ENCODE peak calls at places on chromosomes 2 and 18, in ten cellular contexts. One of them, this sample, is unnamed. For H3K27me3, the result is how much of the 10 kb centered on the place peaks cover.

GRCh38 chr2:128541448-128541847 is 222.8 kb upstream of the HS6ST1 start:
- DNase-seq in naive thymus-derived CD4-positive, alpha-beta T cell: no peak
- DNase-seq in left ventricle myocardium inferior: no peak
- DNase-seq in GM23248: no peak
- DNase-seq in transverse colon: no peak
- DNase-seq in lower lobe of right lung: no peak
- DNase-seq in psoas muscle: no peak
- DNase-seq in right cardiac atrium: no peak
- DNase-seq in effector memory CD4-positive, alpha-beta T cell: no peak
- DNase-seq in Karpas-422: no peak
- DNase-seq in this sample: no peak

GRCh38 chr2:120985997-120986651 is 250.5 kb downstream of the GLI2 start:
- DNase-seq in GM23248: no peak
- DNase-seq in psoas muscle: no peak
- DNase-seq in left ventricle myocardium inferior: no peak
- DNase-seq in effector memory CD4-positive, alpha-beta T cell: no peak
- DNase-seq in transverse colon: no peak
- DNase-seq in lower lobe of right lung: no peak
- DNase-seq in Karpas-422: no peak
- DNase-seq in right cardiac atrium: no peak
- DNase-seq in naive thymus-derived CD4-positive, alpha-beta T cell: no peak
- DNase-seq in this sample: no peak

GRCh38 chr2:138823651-138824050 is 43.5 kb upstream of the NXPH2 start:
- DNase-seq in right cardiac atrium: no peak
- DNase-seq in effector memory CD4-positive, alpha-beta T cell: no peak
- DNase-seq in psoas muscle: no peak
- DNase-seq in naive thymus-derived CD4-positive, alpha-beta T cell: no peak
- DNase-seq in left ventricle myocardium inferior: no peak
- DNase-seq in transverse colon: no peak
- DNase-seq in lower lobe of right lung: no peak
- DNase-seq in GM23248: no peak
- DNase-seq in Karpas-422: no peak
- DNase-seq in this sample: no peak

GRCh38 chr18:77044866-77045664 is 87.5 kb downstream of the MBP start:
- DNase-seq in right cardiac atrium: no peak
- DNase-seq in transverse colon: no peak
- DNase-seq in lower lobe of right lung: no peak
- DNase-seq in psoas muscle: no peak
- DNase-seq in naive thymus-derived CD4-positive, alpha-beta T cell: no peak
- DNase-seq in Karpas-422: peak
- DNase-seq in left ventricle myocardium inferior: no peak
- DNase-seq in effector memory CD4-positive, alpha-beta T cell: no peak
- DNase-seq in GM23248: no peak
- DNase-seq in this sample: no peak

GRCh38 chr18:2903006-2903405 is 56.2 kb downstream of the EMILIN2 start:
- DNase-seq in left ventricle myocardium inferior: peak
- DNase-seq in effector memory CD4-positive, alpha-beta T cell: no peak
- DNase-seq in naive thymus-derived CD4-positive, alpha-beta T cell: no peak
- DNase-seq in Karpas-422: no peak
- DNase-seq in GM23248: peak
- DNase-seq in lower lobe of right lung: no peak
- DNase-seq in transverse colon: peak
- DNase-seq in right cardiac atrium: peak
- DNase-seq in psoas muscle: peak
- DNase-seq in this sample: no peak

GRCh38 chr2:88024509-88024908 is 8.2 kb upstream of the RNU2-63P start:
- DNase-seq in psoas muscle: no peak
- DNase-seq in effector memory CD4-positive, alpha-beta T cell: no peak
- DNase-seq in GM23248: no peak
- DNase-seq in left ventricle myocardium inferior: no peak
- DNase-seq in lower lobe of right lung: no peak
- DNase-seq in right cardiac atrium: no peak
- DNase-seq in naive thymus-derived CD4-positive, alpha-beta T cell: no peak
- DNase-seq in Karpas-422: no peak
- DNase-seq in transverse colon: no peak
- DNase-seq in this sample: no peak

GRCh38 chr2:10654069-10654468 is 35.7 kb downstream of the NOL10 start:
- DNase-seq in Karpas-422: no peak
- DNase-seq in GM23248: peak
- DNase-seq in left ventricle myocardium inferior: no peak
- DNase-seq in transverse colon: no peak
- DNase-seq in lower lobe of right lung: no peak
- DNase-seq in naive thymus-derived CD4-positive, alpha-beta T cell: no peak
- DNase-seq in effector memory CD4-positive, alpha-beta T cell: peak
- DNase-seq in psoas muscle: no peak
- DNase-seq in right cardiac atrium: no peak
- DNase-seq in this sample: no peak

GRCh38 chr2:33408109-33408508 is 68.3 kb upstream of the RASGRP3 start:
- DNase-seq in GM23248: no peak
- DNase-seq in left ventricle myocardium inferior: no peak
- DNase-seq in psoas muscle: no peak
- DNase-seq in Karpas-422: no peak
- DNase-seq in naive thymus-derived CD4-positive, alpha-beta T cell: no peak
- DNase-seq in right cardiac atrium: no peak
- DNase-seq in transverse colon: no peak
- DNase-seq in effector memory CD4-positive, alpha-beta T cell: no peak
- DNase-seq in lower lobe of right lung: no peak
- DNase-seq in this sample: no peak

GRCh38 chr2:207126724-207127314 is 38.9 kb downstream of the KLF7 start:
- DNase-seq in psoas muscle: no peak
- DNase-seq in lower lobe of right lung: no peak
- DNase-seq in Karpas-422: no peak
- DNase-seq in effector memory CD4-positive, alpha-beta T cell: no peak
- DNase-seq in left ventricle myocardium inferior: no peak
- DNase-seq in naive thymus-derived CD4-positive, alpha-beta T cell: no peak
- DNase-seq in GM23248: peak
- DNase-seq in right cardiac atrium: no peak
- DNase-seq in transverse colon: no peak
- DNase-seq in this sample: no peak

GRCh38 chr2:222341328-222341727 is 42.5 kb upstream of the PAX3 start:
- DNase-seq in lower lobe of right lung: no peak
- DNase-seq in psoas muscle: no peak
- DNase-seq in left ventricle myocardium inferior: no peak
- DNase-seq in naive thymus-derived CD4-positive, alpha-beta T cell: no peak
- DNase-seq in Karpas-422: no peak
- DNase-seq in right cardiac atrium: no peak
- DNase-seq in effector memory CD4-positive, alpha-beta T cell: no peak
- DNase-seq in GM23248: no peak
- DNase-seq in transverse colon: no peak
- DNase-seq in this sample: no peak

GRCh38 chr2:163602196-163602595 is 133.6 kb downstream of the FIGN start:
- DNase-seq in psoas muscle: no peak
- DNase-seq in transverse colon: no peak
- DNase-seq in effector memory CD4-positive, alpha-beta T cell: no peak
- DNase-seq in right cardiac atrium: no peak
- DNase-seq in Karpas-422: no peak
- DNase-seq in GM23248: no peak
- DNase-seq in naive thymus-derived CD4-positive, alpha-beta T cell: no peak
- DNase-seq in lower lobe of right lung: no peak
- DNase-seq in left ventricle myocardium inferior: no peak
- DNase-seq in this sample: no peak

GRCh38 chr2:241860184-241861078 is 1.7 kb upstream of the PDCD1 start:
- DNase-seq in GM23248: peak
- DNase-seq in lower lobe of right lung: peak
- DNase-seq in right cardiac atrium: peak
- DNase-seq in left ventricle myocardium inferior: peak
- DNase-seq in psoas muscle: peak
- DNase-seq in transverse colon: no peak
- DNase-seq in naive thymus-derived CD4-positive, alpha-beta T cell: no peak
- DNase-seq in effector memory CD4-positive, alpha-beta T cell: no peak
- DNase-seq in Karpas-422: no peak
- DNase-seq in this sample: peak
- H3K4me3 ChIP-seq in GM23248: peak
- H3K4me3 ChIP-seq in lower lobe of right lung: peak
- H3K4me3 ChIP-seq in right cardiac atrium: peak
- H3K4me3 ChIP-seq in left ventricle myocardium inferior: peak
- H3K4me3 ChIP-seq in psoas muscle: peak
- H3K4me3 ChIP-seq in transverse colon: no peak
- H3K4me3 ChIP-seq in naive thymus-derived CD4-positive, alpha-beta T cell: peak
- H3K4me3 ChIP-seq in effector memory CD4-positive, alpha-beta T cell: peak
- H3K4me3 ChIP-seq in Karpas-422: peak
- H3K4me3 ChIP-seq in this sample: no peak

GRCh38 chr2:239566162-239566994 is 165.6 kb upstream of the HDAC4 start:
- DNase-seq in naive thymus-derived CD4-positive, alpha-beta T cell: no peak
- DNase-seq in psoas muscle: no peak
- DNase-seq in GM23248: no peak
- DNase-seq in right cardiac atrium: no peak
- DNase-seq in effector memory CD4-positive, alpha-beta T cell: no peak
- DNase-seq in left ventricle myocardium inferior: no peak
- DNase-seq in lower lobe of right lung: no peak
- DNase-seq in Karpas-422: no peak
- DNase-seq in transverse colon: no peak
- DNase-seq in this sample: peak
- H3K27me3 ChIP-seq in naive thymus-derived CD4-positive, alpha-beta T cell: under half
- H3K27me3 ChIP-seq in psoas muscle: under half
- H3K27me3 ChIP-seq in GM23248: under half
- H3K27me3 ChIP-seq in right cardiac atrium: under half
- H3K27me3 ChIP-seq in effector memory CD4-positive, alpha-beta T cell: under half
- H3K27me3 ChIP-seq in left ventricle myocardium inferior: half or more
- H3K27me3 ChIP-seq in lower lobe of right lung: under half
- H3K27me3 ChIP-seq in Karpas-422: under half
- H3K27me3 ChIP-seq in transverse colon: under half
- H3K27me3 ChIP-seq in this sample: under half

DNA sequence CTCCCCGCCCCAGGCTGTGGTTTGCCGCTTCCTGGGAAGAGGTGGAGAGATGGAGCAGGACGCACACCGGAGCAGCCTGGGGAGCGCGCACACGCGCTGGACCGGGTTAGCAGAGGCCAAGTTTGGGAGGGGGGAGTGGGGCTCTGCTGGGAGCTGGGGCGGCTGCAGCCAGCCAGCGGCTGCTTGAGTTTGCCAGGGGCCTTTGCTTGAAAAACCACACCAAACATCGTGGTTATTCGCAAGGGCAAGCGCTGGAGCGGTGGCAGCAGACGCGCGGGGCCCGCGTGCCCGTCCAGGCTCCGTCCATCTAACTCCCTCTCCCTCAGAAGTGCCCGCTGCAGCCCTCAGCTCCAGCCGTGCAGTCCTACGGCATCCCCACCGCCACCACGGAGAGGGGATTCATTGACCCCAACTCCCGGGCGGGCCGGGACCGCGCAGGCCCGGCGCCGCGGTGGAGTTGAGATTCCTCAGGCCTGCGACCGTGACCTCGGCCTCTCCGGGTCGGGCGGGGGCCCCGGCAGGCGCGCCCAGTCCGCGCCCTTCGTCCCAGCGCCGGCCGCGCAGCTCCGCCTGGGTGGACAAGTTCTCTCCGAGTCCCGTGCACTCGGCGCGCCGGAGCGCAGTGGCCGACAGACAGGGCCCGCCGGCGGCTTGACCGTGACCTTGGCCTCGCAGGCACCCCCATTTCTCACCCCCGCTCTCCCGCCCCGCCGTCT is 4.5 kb downstream of the PTGR3 start:
- DNase-seq in naive thymus-derived CD4-positive, alpha-beta T cell: no peak
- DNase-seq in Karpas-422: no peak
- DNase-seq in effector memory CD4-positive, alpha-beta T cell: no peak
- DNase-seq in lower lobe of right lung: peak
- DNase-seq in left ventricle myocardium inferior: peak
- DNase-seq in psoas muscle: peak
- DNase-seq in transverse colon: peak
- DNase-seq in right cardiac atrium: peak
- DNase-seq in GM23248: peak
- DNase-seq in this sample: no peak
- H3K4me3 ChIP-seq in naive thymus-derived CD4-positive, alpha-beta T cell: no peak
- H3K4me3 ChIP-seq in Karpas-422: no peak
- H3K4me3 ChIP-seq in effector memory CD4-positive, alpha-beta T cell: peak
- H3K4me3 ChIP-seq in lower lobe of right lung: peak
- H3K4me3 ChIP-seq in left ventricle myocardium inferior: peak
- H3K4me3 ChIP-seq in psoas muscle: peak
- H3K4me3 ChIP-seq in transverse colon: peak
- H3K4me3 ChIP-seq in right cardiac atrium: peak
- H3K4me3 ChIP-seq in GM23248: peak
- H3K4me3 ChIP-seq in this sample: peak

DNA sequence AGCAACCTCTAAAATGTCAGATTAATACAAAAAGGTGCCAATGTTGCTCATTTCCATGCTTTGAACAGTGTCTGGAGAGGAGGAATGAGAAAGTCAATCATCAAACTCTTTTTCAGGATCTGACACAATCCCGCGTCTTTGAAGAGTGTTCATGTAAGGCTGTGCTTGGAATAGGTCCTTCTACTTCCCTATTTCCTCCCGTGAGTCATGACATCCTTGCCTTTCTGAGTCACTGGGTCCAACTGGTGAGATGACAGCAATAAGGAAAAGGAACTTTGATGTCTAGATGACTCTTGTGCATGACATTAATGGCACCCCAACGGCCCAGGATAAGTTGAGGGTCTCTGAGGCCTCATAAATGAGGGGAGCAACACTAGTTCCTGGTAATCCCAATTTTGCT is 109.0 kb upstream of the CELF4 start:
- DNase-seq in psoas muscle: no peak
- DNase-seq in transverse colon: no peak
- DNase-seq in naive thymus-derived CD4-positive, alpha-beta T cell: no peak
- DNase-seq in left ventricle myocardium inferior: no peak
- DNase-seq in Karpas-422: no peak
- DNase-seq in right cardiac atrium: no peak
- DNase-seq in lower lobe of right lung: no peak
- DNase-seq in GM23248: no peak
- DNase-seq in effector memory CD4-positive, alpha-beta T cell: no peak
- DNase-seq in this sample: no peak
- H3K27me3 ChIP-seq in psoas muscle: under half
- H3K27me3 ChIP-seq in transverse colon: under half
- H3K27me3 ChIP-seq in naive thymus-derived CD4-positive, alpha-beta T cell: under half
- H3K27me3 ChIP-seq in left ventricle myocardium inferior: under half
- H3K27me3 ChIP-seq in Karpas-422: under half
- H3K27me3 ChIP-seq in right cardiac atrium: under half
- H3K27me3 ChIP-seq in lower lobe of right lung: under half
- H3K27me3 ChIP-seq in GM23248: under half
- H3K27me3 ChIP-seq in effector memory CD4-positive, alpha-beta T cell: under half
- H3K27me3 ChIP-seq in this sample: under half